ENCODE peak calls at places on chromosome 2, in ten cellular contexts. L, I, P, X, C, V, D, W, N and B are unnamed samples.

GRCh38 chr2:206856474-206856873 is 82.8 kb upstream of the CPO start:
- DNase-seq in L (peak; percentile 50), I (no peak), P (no peak), X (no peak), C (no peak), V (no peak), D (no peak), W (peak; percentile 23), N (no peak), B (no peak)

GRCh38 chr2:112542123-112542973 is at the start of gene POLR1B:
- DNase-seq in L (peak; percentile 78), I (peak; percentile 87), P (peak; percentile 81), X (peak; percentile 80), C (peak; percentile 58), V (peak; percentile 72), D (peak; percentile 87), W (peak; percentile 81), N (peak; percentile 94), B (no peak)

GRCh38 chr2:56168163-56168562 is 15.6 kb upstream of the CCDC85A start:
- DNase-seq in L (no peak), I (no peak), P (no peak), X (no peak), C (no peak), V (no peak), D (no peak), W (no peak), N (no peak), B (no peak)

GRCh38 chr2:96533292-96534073 is 3.1 kb upstream of the ARID5A start:
- DNase-seq in L (peak; percentile 34), I (peak; percentile 26), P (no peak), X (peak; percentile 84), C (peak; percentile 92), V (peak; percentile 88), D (peak; percentile 91), W (peak; percentile 91), N (peak; percentile 56), B (no peak)

GRCh38 chr2:56287508-56287907 is 103.7 kb downstream of the CCDC85A start:
- DNase-seq in L (no peak), I (peak; percentile 15), P (no peak), X (no peak), C (no peak), V (no peak), D (no peak), W (no peak), N (no peak), B (no peak)

GRCh38 chr2:42895796-42896145 is 103.4 kb upstream of the HAAO start:
- DNase-seq in L (no peak), I (no peak), P (no peak), X (no peak), C (peak; percentile 10), V (no peak), D (no peak), W (peak; percentile 7), N (no peak), B (no peak)

GRCh38 chr2:24816404-24816803 is 23.2 kb downstream of the CENPO start:
- DNase-seq in L (no peak), I (no peak), P (no peak), X (no peak), C (peak; percentile 7), V (no peak), D (no peak), W (peak; percentile 2), N (no peak), B (peak; percentile 56)

GRCh38 chr2:37561615-37562569 is 109.5 kb downstream of the CDC42EP3 start:
- DNase-seq in L (peak; percentile 94), I (peak; percentile 92), P (peak; percentile 83), X (no peak), C (no peak), V (no peak), D (no peak), W (no peak), N (peak; percentile 91), B (no peak)

GRCh38 chr2:92073815-92074548 is 2797.2 kb upstream of the TEKT4 start:
- DNase-seq in L (no peak), I (no peak), P (no peak), X (no peak), C (no peak), V (no peak), D (no peak), W (no peak), N (no peak), B (no peak)

GRCh38 chr2:115946891-115947290 is 1504.5 kb downstream of the DPP10 start:
- DNase-seq in L (no peak), I (no peak), P (no peak), X (no peak), C (no peak), V (no peak), D (no peak), W (no peak), N (no peak), B (no peak)

GRCh38 chr2:12510070-12510469 is 206.7 kb upstream of the TRIB2 start:
- DNase-seq in L (no peak), I (no peak), P (no peak), X (no peak), C (no peak), V (no peak), D (no peak), W (no peak), N (no peak), B (no peak)

GRCh38 chr2:74316616-74317295 is 26.5 kb downstream of the SLC4A5 start:
- DNase-seq in L (no peak), I (no peak), P (no peak), X (no peak), C (no peak), V (no peak), D (no peak), W (no peak), N (no peak), B (no peak)

GRCh38 chr2:156933580-156934225 is 323.8 kb upstream of the GALNT5 start:
- DNase-seq in L (no peak), I (no peak), P (no peak), X (no peak), C (no peak), V (no peak), D (no peak), W (no peak), N (no peak), B (no peak)

GRCh38 chr2:55010149-55010591 is 40.1 kb downstream of the RTN4 start:
- DNase-seq in L (peak; percentile 34), I (no peak), P (peak; percentile 26), X (peak; percentile 64), C (peak; percentile 60), V (peak; percentile 49), D (no peak), W (no peak), N (no peak), B (no peak)

GRCh38 chr2:12819721-12820120 is 103.0 kb downstream of the TRIB2 start:
- DNase-seq in L (peak; percentile 35), I (no peak), P (no peak), X (no peak), C (no peak), V (no peak), D (no peak), W (no peak), N (peak; percentile 85), B (no peak)

GRCh38 chr2:144528108-144528507 is 8.2 kb upstream of the ZEB2 start:
- DNase-seq in L (no peak), I (no peak), P (no peak), X (no peak), C (no peak), V (no peak), D (no peak), W (no peak), N (no peak), B (no peak)
- TF ChIP-seq POLR2A in L (no peak), I (no peak), P (no peak), X (no peak), C (no peak), V (no peak), D (no peak), W (no peak), N (no peak), B (no peak)

GRCh38 chr2:26934335-26934724 is 36.1 kb upstream of the MAPRE3 start:
- DNase-seq in L (no peak), I (no peak), P (no peak), X (no peak), C (no peak), V (no peak), D (no peak), W (no peak), N (no peak), B (no peak)

GRCh38 chr2:26932974-26933373 is 37.5 kb upstream of the MAPRE3 start:
- DNase-seq in L (no peak), I (no peak), P (no peak), X (no peak), C (no peak), V (no peak), D (no peak), W (no peak), N (no peak), B (peak; percentile 43)

GRCh38 chr2:26936855-26937254 is 33.6 kb upstream of the MAPRE3 start:
- DNase-seq in L (no peak), I (no peak), P (no peak), X (no peak), C (no peak), V (no peak), D (no peak), W (no peak), N (no peak), B (no peak)

GRCh38 chr2:26934985-26935384 is 35.5 kb upstream of the MAPRE3 start:
- DNase-seq in L (no peak), I (no peak), P (no peak), X (no peak), C (no peak), V (no peak), D (no peak), W (no peak), N (no peak), B (no peak)

GRCh38 chr2:26933638-26934334 is 36.7 kb upstream of the MAPRE3 start:
- DNase-seq in L (no peak), I (no peak), P (no peak), X (no peak), C (no peak), V (no peak), D (no peak), W (no peak), N (no peak), B (no peak)
- TF ChIP-seq CTCF in L (no peak), I (no peak), P (no peak), X (no peak), C (no peak), V (no peak), D (no peak), W (no peak), N (no peak), B (no peak)

GRCh38 chr2:219178377-219179175 is 501 bp downstream of the RETREG2 start:
- DNase-seq in L (peak; percentile 15), I (no peak), P (peak; percentile 21), X (peak; percentile 39), C (peak; percentile 51), V (peak; percentile 39), D (peak; percentile 63), W (peak; percentile 49), N (peak; percentile 82), B (no peak)
- TF ChIP-seq POLR2A in L (no peak), I (no peak), P (no peak), X (no peak), C (no peak), V (no peak), D (no peak), W (no peak), N (no peak), B (no peak)

DNA sequence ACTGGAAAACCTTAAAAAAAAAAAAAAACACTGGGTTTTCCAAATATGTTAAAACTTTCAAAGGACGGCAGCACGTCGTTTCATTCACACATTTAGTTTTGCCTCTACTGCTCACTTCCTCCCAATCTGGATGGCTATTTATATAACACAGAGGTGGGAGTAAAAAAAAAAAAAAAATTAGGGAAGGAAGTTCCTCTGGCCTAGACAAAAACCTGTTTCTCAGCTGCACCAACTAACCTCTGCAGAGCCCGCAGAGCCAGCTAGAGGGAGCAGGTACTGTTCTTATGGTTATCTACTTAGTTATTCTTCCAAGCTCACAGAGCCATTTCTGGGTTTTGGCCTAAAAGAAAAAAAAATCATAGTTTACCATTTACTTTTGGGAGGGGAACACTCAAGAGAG is 28.1 kb downstream of the SLC1A4 start:
- DNase-seq in L (no peak), I (no peak), P (no peak), X (peak; percentile 26), C (peak; percentile 28), V (no peak), D (no peak), W (no peak), N (peak; percentile 94), B (no peak)
- TF ChIP-seq CTCF in L (no peak), I (no peak), P (no peak), X (peak; percentile 44), C (peak; percentile 37), V (no peak), D (peak; percentile 51), W (no peak), N (peak; percentile 66), B (no peak)